ENCODE peak calls at places on chromosomes 7 and 10, in ten cellular contexts. One of them, this sample, is unnamed.

GRCh38 chr7:85630904-85631582 is 444.2 kb upstream of the SEMA3D start:
- DNase-seq in Caki2: no peak
- DNase-seq in effector CD8-positive, alpha-beta T cell: no peak
- DNase-seq in spleen: no peak
- DNase-seq in fibroblast of mammary gland: peak
- DNase-seq in substantia nigra: no peak
- DNase-seq in occipital lobe: no peak
- DNase-seq in memory B cell: no peak
- DNase-seq in activated CD4-positive, alpha-beta T cell treated with anti-CD3 and anti-CD28 coated beads, Interleukin-2, amount 10 ng/mL, durations not matched to agents 24 days and 14 days: no peak
- DNase-seq in astrocyte of the spinal cord: peak
- DNase-seq in this sample: no peak

GRCh38 chr10:29735628-29736324 is 101.0 kb upstream of the SVIL start:
- DNase-seq in Caki2: peak
- DNase-seq in spleen: peak
- DNase-seq in effector CD8-positive, alpha-beta T cell: peak
- DNase-seq in activated CD4-positive, alpha-beta T cell treated with anti-CD3 and anti-CD28 coated beads, Interleukin-2, amount 10 ng/mL, durations not matched to agents 24 days and 14 days: peak
- DNase-seq in fibroblast of mammary gland: peak
- DNase-seq in astrocyte of the spinal cord: peak
- DNase-seq in substantia nigra: no peak
- DNase-seq in memory B cell: peak
- DNase-seq in occipital lobe: peak
- DNase-seq in this sample: peak

GRCh38 chr10:13716161-13717071 is 129.7 kb downstream of the PRPF18 start:
- DNase-seq in occipital lobe: no peak
- DNase-seq in memory B cell: no peak
- DNase-seq in substantia nigra: no peak
- DNase-seq in activated CD4-positive, alpha-beta T cell treated with anti-CD3 and anti-CD28 coated beads, Interleukin-2, amount 10 ng/mL, durations not matched to agents 24 days and 14 days: no peak
- DNase-seq in astrocyte of the spinal cord: peak
- DNase-seq in spleen: no peak
- DNase-seq in Caki2: no peak
- DNase-seq in fibroblast of mammary gland: peak
- DNase-seq in effector CD8-positive, alpha-beta T cell: no peak
- DNase-seq in this sample: no peak

GRCh38 chr10:84008878-84009277 is 130.4 kb upstream of the GHITM start:
- DNase-seq in Caki2: peak
- DNase-seq in spleen: no peak
- DNase-seq in astrocyte of the spinal cord: no peak
- DNase-seq in effector CD8-positive, alpha-beta T cell: no peak
- DNase-seq in activated CD4-positive, alpha-beta T cell treated with anti-CD3 and anti-CD28 coated beads, Interleukin-2, amount 10 ng/mL, durations not matched to agents 24 days and 14 days: peak
- DNase-seq in fibroblast of mammary gland: peak
- DNase-seq in memory B cell: no peak
- DNase-seq in substantia nigra: no peak
- DNase-seq in occipital lobe: no peak
- DNase-seq in this sample: peak

GRCh38 chr10:97039538-97040247 is 146.1 kb downstream of the SLIT1 start:
- DNase-seq in Caki2: no peak
- DNase-seq in astrocyte of the spinal cord: no peak
- DNase-seq in effector CD8-positive, alpha-beta T cell: no peak
- DNase-seq in occipital lobe: no peak
- DNase-seq in fibroblast of mammary gland: no peak
- DNase-seq in spleen: no peak
- DNase-seq in memory B cell: no peak
- DNase-seq in substantia nigra: no peak
- DNase-seq in activated CD4-positive, alpha-beta T cell treated with anti-CD3 and anti-CD28 coated beads, Interleukin-2, amount 10 ng/mL, durations not matched to agents 24 days and 14 days: no peak
- DNase-seq in this sample: no peak

GRCh38 chr7:50978633-50979215 is 196.0 kb upstream of the GRB10 start:
- DNase-seq in memory B cell: no peak
- DNase-seq in Caki2: no peak
- DNase-seq in substantia nigra: no peak
- DNase-seq in fibroblast of mammary gland: peak
- DNase-seq in astrocyte of the spinal cord: peak
- DNase-seq in spleen: no peak
- DNase-seq in occipital lobe: no peak
- DNase-seq in activated CD4-positive, alpha-beta T cell treated with anti-CD3 and anti-CD28 coated beads, Interleukin-2, amount 10 ng/mL, durations not matched to agents 24 days and 14 days: peak
- DNase-seq in effector CD8-positive, alpha-beta T cell: no peak
- DNase-seq in this sample: peak

GRCh38 chr10:130739757-130740145 is 571.8 kb downstream of the TCERG1L start:
- DNase-seq in spleen: peak
- DNase-seq in Caki2: no peak
- DNase-seq in effector CD8-positive, alpha-beta T cell: no peak
- DNase-seq in memory B cell: no peak
- DNase-seq in fibroblast of mammary gland: no peak
- DNase-seq in substantia nigra: no peak
- DNase-seq in occipital lobe: no peak
- DNase-seq in activated CD4-positive, alpha-beta T cell treated with anti-CD3 and anti-CD28 coated beads, Interleukin-2, amount 10 ng/mL, durations not matched to agents 24 days and 14 days: no peak
- DNase-seq in astrocyte of the spinal cord: no peak
- DNase-seq in this sample: no peak

GRCh38 chr7:148987751-148988512 is 40.4 kb downstream of the PDIA4 start:
- DNase-seq in astrocyte of the spinal cord: no peak
- DNase-seq in spleen: peak
- DNase-seq in substantia nigra: no peak
- DNase-seq in occipital lobe: no peak
- DNase-seq in effector CD8-positive, alpha-beta T cell: no peak
- DNase-seq in activated CD4-positive, alpha-beta T cell treated with anti-CD3 and anti-CD28 coated beads, Interleukin-2, amount 10 ng/mL, durations not matched to agents 24 days and 14 days: no peak
- DNase-seq in Caki2: no peak
- DNase-seq in memory B cell: no peak
- DNase-seq in fibroblast of mammary gland: peak
- DNase-seq in this sample: no peak

GRCh38 chr7:7221602-7222038 is 39.3 kb downstream of the C1GALT1 start:
- DNase-seq in substantia nigra: no peak
- DNase-seq in activated CD4-positive, alpha-beta T cell treated with anti-CD3 and anti-CD28 coated beads, Interleukin-2, amount 10 ng/mL, durations not matched to agents 24 days and 14 days: no peak
- DNase-seq in occipital lobe: no peak
- DNase-seq in effector CD8-positive, alpha-beta T cell: no peak
- DNase-seq in fibroblast of mammary gland: peak
- DNase-seq in Caki2: peak
- DNase-seq in memory B cell: no peak
- DNase-seq in astrocyte of the spinal cord: peak
- DNase-seq in spleen: no peak
- DNase-seq in this sample: no peak

GRCh38 chr10:91194497-91195179 is 25.8 kb upstream of the PCGF5 start:
- DNase-seq in effector CD8-positive, alpha-beta T cell: no peak
- DNase-seq in fibroblast of mammary gland: peak
- DNase-seq in occipital lobe: no peak
- DNase-seq in substantia nigra: no peak
- DNase-seq in astrocyte of the spinal cord: peak
- DNase-seq in Caki2: no peak
- DNase-seq in memory B cell: no peak
- DNase-seq in activated CD4-positive, alpha-beta T cell treated with anti-CD3 and anti-CD28 coated beads, Interleukin-2, amount 10 ng/mL, durations not matched to agents 24 days and 14 days: no peak
- DNase-seq in spleen: no peak
- DNase-seq in this sample: no peak

This sample was measured in NB4.